ENCODE peak calls at places on chromosomes 11 and 22, in five cellular contexts. S is T follicular helper cell, Z is NCI-H1436, I is NCI-H524 treated with DMSO at 0.1 percent for 48 hours, T is gastrocnemius medialis. Q is an unnamed sample.

GRCh38 chr11:129546266-129546665 is 170.6 kb downstream of the BARX2 start:
- DNase-seq in I (no peak), T (no peak), Z (no peak), S (no peak), Q (no peak)

GRCh38 chr11:9222654-9223053 is 42.5 kb downstream of the DENND5A start:
- DNase-seq in S (no peak), I (no peak), T (no peak), Z (no peak), Q (no peak)

GRCh38 chr11:128895505-128895904 is 4.3 kb downstream of the KCNJ5 start:
- DNase-seq in T (no peak), S (no peak), I (no peak), Z (no peak), Q (no peak)

GRCh38 chr22:46355369-46355995 is 20.0 kb downstream of the TRMU start:
- DNase-seq in T (peak; percentile 38), Z (peak; percentile 42), I (no peak), S (peak; percentile 31), Q (peak; percentile 52)

GRCh38 chr11:96664108-96664507 is 274.3 kb downstream of the JRKL start:
- DNase-seq in S (no peak), I (no peak), T (no peak), Z (no peak), Q (no peak)

GRCh38 chr11:101860694-101861371 is 54.0 kb upstream of the CEP126 start:
- DNase-seq in S (no peak), Z (peak; percentile 54), T (peak; percentile 18), I (no peak), Q (peak; percentile 7)

GRCh38 chr11:35030716-35031213 is 108.2 kb upstream of the CD44 start:
- DNase-seq in I (no peak), Z (no peak), S (no peak), T (peak; percentile 90), Q (no peak)

GRCh38 chr11:1162498-1163311 is 5.0 kb downstream of the MUC5AC start:
- DNase-seq in I (no peak), S (no peak), Z (no peak), T (no peak), Q (no peak)

GRCh38 chr22:17633217-17633997 is 4.9 kb upstream of the ATP6V1E1 start:
- DNase-seq in I (no peak), S (no peak), T (no peak), Z (no peak), Q (no peak)

GRCh38 chr11:2725367-2726300 is 25.8 kb upstream of the KCNQ1OT1 start:
- DNase-seq in Z (no peak), T (peak; percentile 48), S (no peak), I (no peak), Q (no peak)

GRCh38 chr11:59899532-59899931 is 20.9 kb downstream of the OOSP3 start:
- DNase-seq in T (no peak), S (no peak), Z (no peak), I (no peak), Q (no peak)

GRCh38 chr11:99020324-99021225 is at the start of gene CNTN5:
- DNase-seq in Z (no peak), S (no peak), I (peak; percentile 62), T (peak; percentile 10), Q (no peak)

Q was measured in CD4-positive, alpha-beta T cell.